ENCODE peak calls at places on chromosomes 11 and 22, in nine cellular contexts. G is LoVo; V is stimulated activated CD4-positive, alpha-beta T cell treated with anti-CD3 and anti-CD28 coated beads, Interleukin-1b, Interleukin-23, amount 100 ng/mL, for 1 hour; T is ureter; F is ACHN; Z is NCI-H510A treated with DMSO at 0.1 percent for 48 hours; A is HCT116; R is astrocyte of the spinal cord; I is KG1. X is an unnamed sample.

GRCh38 chr22:32310777-32311176 is 46.9 kb upstream of the RFPL3 start:
- DNase-seq in V (no peak), I (no peak), G (no peak), T (no peak), R (no peak), A (no peak), Z (no peak), F (no peak), X (no peak)

GRCh38 chr11:94002226-94002625 is 18.9 kb upstream of the HEPHL1 start:
- DNase-seq in A (no peak), I (no peak), F (no peak), G (no peak), V (no peak), R (peak), T (no peak), Z (no peak), X (no peak)

GRCh38 chr11:117822031-117822521 is 2.5 kb downstream of the FXYD2 start:
- DNase-seq in I (peak), F (peak), Z (peak), R (no peak), G (no peak), A (no peak), V (no peak), T (no peak), X (no peak)

GRCh38 chr22:26983311-26983710 is 325.9 kb downstream of the MIAT start:
- DNase-seq in T (no peak), Z (no peak), R (no peak), I (no peak), A (no peak), G (no peak), V (no peak), F (no peak), X (no peak)

GRCh38 chr22:29343313-29343805 is 27.9 kb upstream of the RASL10A start:
- DNase-seq in F (peak), G (no peak), I (no peak), V (no peak), Z (peak), T (peak), R (peak), A (no peak), X (no peak)

GRCh38 chr11:46122955-46123354 is 1.7 kb upstream of the PHF21A start:
- DNase-seq in G (no peak), Z (no peak), R (peak), I (no peak), T (no peak), A (no peak), V (no peak), F (no peak), X (no peak)

GRCh38 chr11:84800755-84801346 is 826.3 kb downstream of the DLG2 start:
- DNase-seq in F (peak), G (no peak), A (peak), R (peak), I (no peak), V (no peak), Z (no peak), T (no peak), X (no peak)

GRCh38 chr22:35230839-35231584 is 26.3 kb upstream of the HMGXB4 start:
- DNase-seq in A (peak), R (no peak), T (no peak), I (no peak), F (peak), G (peak), Z (no peak), V (no peak), X (no peak)

GRCh38 chr11:77072851-77073327 is 6.1 kb downstream of the CAPN5 start:
- DNase-seq in Z (no peak), G (no peak), V (no peak), T (peak), A (no peak), R (no peak), I (no peak), F (no peak), X (no peak)

GRCh38 chr11:19676508-19677379 is 35.9 kb upstream of the NAV2 start:
- DNase-seq in Z (no peak), V (no peak), R (peak), I (no peak), F (no peak), A (no peak), T (no peak), G (no peak), X (peak)

GRCh38 chr11:119520966-119521365 is 98.0 kb upstream of the THY1 start:
- DNase-seq in Z (peak), I (no peak), A (no peak), V (no peak), T (no peak), F (no peak), G (no peak), R (no peak), X (no peak)

GRCh38 chr11:37988031-37988430 is 1390.0 kb upstream of the RAG2 start:
- DNase-seq in T (no peak), A (no peak), F (no peak), I (no peak), G (no peak), V (no peak), R (peak), Z (no peak), X (no peak)

GRCh38 chr11:32439488-32440210 is 4.3 kb upstream of the WT1 start:
- DNase-seq in G (no peak), R (no peak), I (no peak), T (no peak), V (no peak), F (no peak), Z (no peak), A (no peak), X (no peak)